ENCODE peak calls at places on chromosomes 3 and 15, in eight cellular contexts. One of them, this sample, is unnamed. For H3K4me1 and H3K36me3, the result is how much of the 10 kb centered on the place peaks cover.

GRCh38 chr3:160003520-160004128 is 15.0 kb downstream of the IL12A start:
- DNase-seq in endothelial cell of umbilical vein: peak
- DNase-seq in uterus: no peak
- DNase-seq in gastrocnemius medialis: peak
- DNase-seq in keratinocyte: no peak
- DNase-seq in left ventricle myocardium inferior: peak
- DNase-seq in adrenal gland: peak
- DNase-seq in endodermal cell: peak
- DNase-seq in this sample: peak

GRCh38 chr3:186971578-186971977 is 41.3 kb downstream of the ST6GAL1 start:
- DNase-seq in keratinocyte: no peak
- DNase-seq in adrenal gland: no peak
- DNase-seq in gastrocnemius medialis: peak
- DNase-seq in left ventricle myocardium inferior: no peak
- DNase-seq in endothelial cell of umbilical vein: peak
- DNase-seq in uterus: peak
- DNase-seq in endodermal cell: no peak
- DNase-seq in this sample: no peak

GRCh38 chr3:123064506-123064905 is 2.3 kb upstream of the PDIA5 start:
- DNase-seq in gastrocnemius medialis: no peak
- DNase-seq in left ventricle myocardium inferior: no peak
- DNase-seq in endothelial cell of umbilical vein: no peak
- DNase-seq in endodermal cell: peak
- DNase-seq in uterus: no peak
- DNase-seq in keratinocyte: no peak
- DNase-seq in adrenal gland: no peak
- DNase-seq in this sample: no peak

GRCh38 chr15:83446904-83447708 is at the start of gene SH3GL3:
- DNase-seq in endothelial cell of umbilical vein: peak
- DNase-seq in left ventricle myocardium inferior: peak
- DNase-seq in endodermal cell: peak
- DNase-seq in keratinocyte: no peak
- DNase-seq in gastrocnemius medialis: peak
- DNase-seq in uterus: peak
- DNase-seq in adrenal gland: peak
- DNase-seq in this sample: peak

GRCh38 chr3:170226426-170226960 is 4.3 kb downstream of the PRKCI start:
- DNase-seq in endodermal cell: no peak
- DNase-seq in adrenal gland: no peak
- DNase-seq in uterus: no peak
- DNase-seq in left ventricle myocardium inferior: no peak
- DNase-seq in endothelial cell of umbilical vein: no peak
- DNase-seq in keratinocyte: no peak
- DNase-seq in gastrocnemius medialis: no peak
- DNase-seq in this sample: no peak

GRCh38 chr3:57570878-57571277 is 14.8 kb downstream of the PDE12 start:
- DNase-seq in endothelial cell of umbilical vein: no peak
- DNase-seq in endodermal cell: no peak
- DNase-seq in gastrocnemius medialis: no peak
- DNase-seq in uterus: no peak
- DNase-seq in keratinocyte: no peak
- DNase-seq in left ventricle myocardium inferior: no peak
- DNase-seq in adrenal gland: no peak
- DNase-seq in this sample: no peak

GRCh38 chr3:188262913-188263683 is 109.1 kb downstream of the LPP start:
- DNase-seq in keratinocyte: no peak
- DNase-seq in uterus: peak
- DNase-seq in gastrocnemius medialis: peak
- DNase-seq in adrenal gland: peak
- DNase-seq in endothelial cell of umbilical vein: peak
- DNase-seq in endodermal cell: no peak
- DNase-seq in left ventricle myocardium inferior: no peak
- DNase-seq in this sample: peak

GRCh38 chr15:93173369-93173768 is 84.4 kb upstream of the RGMA start:
- DNase-seq in keratinocyte: peak
- DNase-seq in left ventricle myocardium inferior: no peak
- DNase-seq in endodermal cell: peak
- DNase-seq in adrenal gland: no peak
- DNase-seq in uterus: no peak
- DNase-seq in endothelial cell of umbilical vein: no peak
- DNase-seq in gastrocnemius medialis: no peak
- DNase-seq in this sample: no peak

GRCh38 chr3:30638685-30639412 is 32.4 kb downstream of the TGFBR2 start:
- DNase-seq in gastrocnemius medialis: no peak
- DNase-seq in uterus: no peak
- DNase-seq in endothelial cell of umbilical vein: no peak
- DNase-seq in left ventricle myocardium inferior: peak
- DNase-seq in endodermal cell: no peak
- DNase-seq in adrenal gland: no peak
- DNase-seq in keratinocyte: no peak
- DNase-seq in this sample: no peak

GRCh38 chr3:5840091-5840490 is 652.6 kb downstream of the EDEM1 start:
- DNase-seq in left ventricle myocardium inferior: no peak
- DNase-seq in adrenal gland: no peak
- DNase-seq in keratinocyte: no peak
- DNase-seq in uterus: no peak
- DNase-seq in endodermal cell: no peak
- DNase-seq in endothelial cell of umbilical vein: no peak
- DNase-seq in gastrocnemius medialis: no peak
- DNase-seq in this sample: peak

GRCh38 chr3:64588381-64588780 is 99.4 kb downstream of the ADAMTS9 start:
- DNase-seq in endodermal cell: no peak
- DNase-seq in adrenal gland: no peak
- DNase-seq in gastrocnemius medialis: no peak
- DNase-seq in left ventricle myocardium inferior: no peak
- DNase-seq in endothelial cell of umbilical vein: no peak
- DNase-seq in uterus: no peak
- DNase-seq in keratinocyte: no peak
- DNase-seq in this sample: no peak

GRCh38 chr3:61600195-61600594 is 38.8 kb downstream of the PTPRG start:
- DNase-seq in left ventricle myocardium inferior: no peak
- DNase-seq in keratinocyte: no peak
- DNase-seq in endodermal cell: no peak
- DNase-seq in adrenal gland: no peak
- DNase-seq in gastrocnemius medialis: no peak
- DNase-seq in uterus: no peak
- DNase-seq in endothelial cell of umbilical vein: no peak
- DNase-seq in this sample: no peak

GRCh38 chr3:32280262-32280910 is 41.9 kb downstream of the CMTM8 start:
- DNase-seq in adrenal gland: no peak
- DNase-seq in left ventricle myocardium inferior: no peak
- DNase-seq in keratinocyte: no peak
- DNase-seq in gastrocnemius medialis: no peak
- DNase-seq in endothelial cell of umbilical vein: no peak
- DNase-seq in uterus: no peak
- DNase-seq in endodermal cell: no peak
- DNase-seq in this sample: no peak

GRCh38 chr3:135103913-135104312 is 308.9 kb downstream of the EPHB1 start:
- DNase-seq in left ventricle myocardium inferior: no peak
- DNase-seq in adrenal gland: no peak
- DNase-seq in endodermal cell: no peak
- DNase-seq in endothelial cell of umbilical vein: no peak
- DNase-seq in gastrocnemius medialis: no peak
- DNase-seq in uterus: no peak
- DNase-seq in keratinocyte: no peak
- DNase-seq in this sample: no peak

GRCh38 chr3:137992592-137992991 is 17.4 kb upstream of the CLDN18 start:
- DNase-seq in left ventricle myocardium inferior: no peak
- DNase-seq in adrenal gland: no peak
- DNase-seq in endodermal cell: no peak
- DNase-seq in uterus: no peak
- DNase-seq in endothelial cell of umbilical vein: no peak
- DNase-seq in keratinocyte: no peak
- DNase-seq in gastrocnemius medialis: no peak
- DNase-seq in this sample: no peak

GRCh38 chr3:64266065-64266874 is 41.0 kb upstream of the PRICKLE2 start:
- DNase-seq in adrenal gland: no peak
- DNase-seq in endothelial cell of umbilical vein: peak
- DNase-seq in left ventricle myocardium inferior: no peak
- DNase-seq in gastrocnemius medialis: peak
- DNase-seq in endodermal cell: no peak
- DNase-seq in uterus: peak
- DNase-seq in keratinocyte: no peak
- DNase-seq in this sample: no peak

GRCh38 chr15:63615935-63616334 is 18.7 kb downstream of the FBXL22 start:
- DNase-seq in left ventricle myocardium inferior: no peak
- DNase-seq in adrenal gland: no peak
- DNase-seq in uterus: no peak
- DNase-seq in endodermal cell: peak
- DNase-seq in endothelial cell of umbilical vein: no peak
- DNase-seq in keratinocyte: no peak
- DNase-seq in gastrocnemius medialis: no peak
- DNase-seq in this sample: no peak

GRCh38 chr15:90101130-90101968 is 919 bp downstream of the IDH2 start:
- DNase-seq in uterus: peak
- DNase-seq in adrenal gland: peak
- DNase-seq in endothelial cell of umbilical vein: peak
- DNase-seq in keratinocyte: no peak
- DNase-seq in gastrocnemius medialis: peak
- DNase-seq in endodermal cell: peak
- DNase-seq in left ventricle myocardium inferior: peak
- DNase-seq in this sample: peak

GRCh38 chr15:90099868-90100854 is 2.1 kb downstream of the IDH2 start:
- DNase-seq in keratinocyte: no peak
- DNase-seq in uterus: peak
- DNase-seq in adrenal gland: no peak
- DNase-seq in endothelial cell of umbilical vein: no peak
- DNase-seq in gastrocnemius medialis: peak
- DNase-seq in endodermal cell: no peak
- DNase-seq in left ventricle myocardium inferior: no peak
- DNase-seq in this sample: no peak

GRCh38 chr15:90103669-90104329 is 1.5 kb upstream of the IDH2 start:
- DNase-seq in endodermal cell: no peak
- DNase-seq in adrenal gland: no peak
- DNase-seq in gastrocnemius medialis: peak
- DNase-seq in endothelial cell of umbilical vein: no peak
- DNase-seq in left ventricle myocardium inferior: no peak
- DNase-seq in uterus: no peak
- DNase-seq in keratinocyte: no peak
- DNase-seq in this sample: no peak

GRCh38 chr15:90104551-90104950 is 2.3 kb upstream of the IDH2 start:
- DNase-seq in gastrocnemius medialis: peak
- DNase-seq in endodermal cell: no peak
- DNase-seq in uterus: no peak
- DNase-seq in endothelial cell of umbilical vein: no peak
- DNase-seq in keratinocyte: no peak
- DNase-seq in adrenal gland: no peak
- DNase-seq in left ventricle myocardium inferior: no peak
- DNase-seq in this sample: no peak

GRCh38 chr15:90101969-90102890 is at the start of gene IDH2:
- DNase-seq in keratinocyte: no peak
- DNase-seq in gastrocnemius medialis: peak
- DNase-seq in uterus: peak
- DNase-seq in endothelial cell of umbilical vein: peak
- DNase-seq in left ventricle myocardium inferior: peak
- DNase-seq in endodermal cell: peak
- DNase-seq in adrenal gland: peak
- DNase-seq in this sample: peak
- H3K4me1 ChIP-seq in keratinocyte: under half
- H3K4me1 ChIP-seq in gastrocnemius medialis: half or more
- H3K4me1 ChIP-seq in uterus: under half
- H3K4me1 ChIP-seq in endothelial cell of umbilical vein: under half
- H3K4me1 ChIP-seq in left ventricle myocardium inferior: half or more
- H3K4me1 ChIP-seq in endodermal cell: under half
- H3K4me1 ChIP-seq in adrenal gland: under half
- H3K4me1 ChIP-seq in this sample: under half

DNA sequence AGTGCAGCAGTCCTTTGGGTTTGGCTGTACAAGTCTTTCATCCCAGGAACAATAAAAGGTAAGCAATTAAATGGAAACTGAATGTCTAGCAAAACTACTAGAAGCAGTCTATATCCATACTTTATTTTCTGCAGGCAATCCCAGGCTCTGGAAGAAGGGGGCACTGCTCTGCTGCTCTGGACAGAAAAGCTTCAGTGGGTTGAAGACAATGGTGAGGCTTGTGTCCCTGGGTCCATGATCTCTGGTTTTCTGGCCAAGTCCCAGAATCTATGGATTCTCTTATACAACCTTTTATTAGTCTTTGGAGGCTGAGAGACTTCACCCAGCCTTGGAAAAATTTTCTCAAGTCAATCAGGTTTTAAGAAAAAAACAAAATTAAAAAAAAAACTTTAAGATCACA is 35.6 kb downstream of the SCAP start:
- DNase-seq in gastrocnemius medialis: no peak
- DNase-seq in adrenal gland: no peak
- DNase-seq in uterus: no peak
- DNase-seq in left ventricle myocardium inferior: no peak
- DNase-seq in endothelial cell of umbilical vein: peak
- DNase-seq in endodermal cell: peak
- DNase-seq in keratinocyte: no peak
- DNase-seq in this sample: no peak
- TF ChIP-seq CTCF in gastrocnemius medialis: no peak
- TF ChIP-seq CTCF in adrenal gland: no peak
- TF ChIP-seq CTCF in uterus: no peak
- TF ChIP-seq CTCF in left ventricle myocardium inferior: peak
- TF ChIP-seq CTCF in endothelial cell of umbilical vein: no peak
- TF ChIP-seq CTCF in endodermal cell: peak
- TF ChIP-seq CTCF in keratinocyte: peak
- TF ChIP-seq CTCF in this sample: peak

GRCh38 chr3:169120928-169121327 is 542.6 kb downstream of the MECOM start:
- DNase-seq in endodermal cell: no peak
- DNase-seq in gastrocnemius medialis: no peak
- DNase-seq in uterus: no peak
- DNase-seq in keratinocyte: no peak
- DNase-seq in adrenal gland: no peak
- DNase-seq in left ventricle myocardium inferior: no peak
- DNase-seq in endothelial cell of umbilical vein: no peak
- DNase-seq in this sample: no peak
- H3K36me3 ChIP-seq in endodermal cell: under half
- H3K36me3 ChIP-seq in gastrocnemius medialis: under half
- H3K36me3 ChIP-seq in uterus: under half
- H3K36me3 ChIP-seq in keratinocyte: under half
- H3K36me3 ChIP-seq in adrenal gland: under half
- H3K36me3 ChIP-seq in left ventricle myocardium inferior: under half
- H3K36me3 ChIP-seq in endothelial cell of umbilical vein: under half
- H3K36me3 ChIP-seq in this sample: under half

DNA sequence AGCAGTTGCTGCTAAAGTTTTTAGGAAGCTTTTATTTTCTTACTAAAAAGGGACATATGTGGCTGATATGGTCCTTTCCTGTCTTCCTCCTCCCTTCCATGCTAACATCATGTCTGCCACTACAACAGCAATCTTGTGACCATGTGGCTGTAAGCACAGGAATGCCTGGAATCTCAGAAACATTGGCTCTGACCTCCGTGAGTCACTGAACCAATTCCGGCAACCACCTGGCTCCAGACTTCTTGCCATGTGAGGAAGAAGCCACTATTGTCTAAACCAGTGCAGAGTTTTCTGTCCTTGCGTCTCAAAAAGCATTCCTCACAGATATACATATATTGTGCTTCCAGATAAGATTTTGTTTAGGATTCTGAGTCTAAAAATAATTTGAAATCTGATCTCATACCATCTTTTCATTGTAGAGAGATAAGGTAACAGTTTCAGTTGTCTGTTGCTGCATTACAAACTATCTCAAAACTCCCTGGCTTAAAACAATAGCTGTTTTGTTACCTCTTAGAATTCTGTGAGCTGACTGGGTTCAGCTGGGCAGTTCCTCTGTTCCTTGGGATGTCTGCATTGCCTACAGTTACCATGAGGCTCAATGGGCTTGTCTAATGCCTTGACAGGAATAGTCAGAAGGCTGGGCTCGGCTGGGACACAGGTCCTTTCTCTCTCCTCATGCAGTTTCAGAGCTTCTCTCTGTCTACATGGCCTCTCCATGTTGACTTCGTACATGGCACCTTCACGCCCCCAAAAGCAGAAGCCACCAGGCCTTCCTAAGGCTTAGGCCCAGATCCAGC is 77.3 kb upstream of the MAGI1 start:
- DNase-seq in endothelial cell of umbilical vein: peak
- DNase-seq in keratinocyte: peak
- DNase-seq in uterus: peak
- DNase-seq in endodermal cell: peak
- DNase-seq in adrenal gland: peak
- DNase-seq in left ventricle myocardium inferior: peak
- DNase-seq in gastrocnemius medialis: peak
- DNase-seq in this sample: no peak
- H3K4me1 ChIP-seq in endothelial cell of umbilical vein: under half
- H3K4me1 ChIP-seq in keratinocyte: under half
- H3K4me1 ChIP-seq in uterus: under half
- H3K4me1 ChIP-seq in endodermal cell: under half
- H3K4me1 ChIP-seq in adrenal gland: under half
- H3K4me1 ChIP-seq in left ventricle myocardium inferior: under half
- H3K4me1 ChIP-seq in gastrocnemius medialis: under half
- H3K4me1 ChIP-seq in this sample: under half